ENCODE peak calls at places on chromosomes 7 and 10, in six cellular contexts. T is retinal pigment epithelial cell; B is Caki2; L is AML-193; M is effector CD4-positive, alpha-beta T cell; R is HTR-8/SVneo. I is an unnamed sample.

GRCh38 chr7:22885824-22886255 is 63.2 kb upstream of the TOMM7 start:
- DNase-seq in B (no peak), R (peak), T (no peak), L (peak), M (no peak), I (no peak)

GRCh38 chr7:44796034-44796503 is 412 bp upstream of the PPIA start:
- DNase-seq in T (no peak), R (peak), B (peak), M (no peak), L (peak), I (no peak)

GRCh38 chr10:29030855-29031254 is 258.0 kb upstream of the LYZL1 start:
- DNase-seq in B (no peak), M (no peak), T (no peak), L (no peak), R (no peak), I (no peak)

GRCh38 chr10:3780766-3781457 is 4.1 kb downstream of the KLF6 start:
- DNase-seq in B (no peak), M (no peak), R (no peak), T (no peak), L (no peak), I (no peak)

GRCh38 chr10:8225232-8225631 is 170.7 kb downstream of the GATA3 start:
- DNase-seq in M (no peak), L (no peak), T (no peak), R (no peak), B (no peak), I (no peak)

GRCh38 chr10:93071674-93072224 is 1.9 kb upstream of the CYP26A1 start:
- DNase-seq in M (no peak), R (no peak), B (no peak), L (no peak), T (no peak), I (no peak)

GRCh38 chr7:44624306-44624705 is 17.9 kb downstream of the OGDH start:
- DNase-seq in R (no peak), T (no peak), M (no peak), B (no peak), L (no peak), I (no peak)

GRCh38 chr7:139034855-139035587 is 821 bp downstream of the ZC3HAV1L start:
- DNase-seq in T (no peak), B (peak), R (peak), L (no peak), M (no peak), I (no peak)

GRCh38 chr10:43057231-43057711 is 19.6 kb upstream of the RET start:
- DNase-seq in M (no peak), L (no peak), B (no peak), R (no peak), T (no peak), I (no peak)

GRCh38 chr7:8251195-8251594 is 10.8 kb downstream of the ICA1 start:
- DNase-seq in M (no peak), L (no peak), R (no peak), T (no peak), B (no peak), I (no peak)

GRCh38 chr7:44104880-44105771 is 981 bp downstream of the AEBP1 start:
- DNase-seq in R (peak), M (no peak), B (peak), T (peak), L (no peak), I (peak)

GRCh38 chr10:95513941-95514392 is 47.2 kb downstream of the SORBS1 start:
- DNase-seq in R (peak), M (no peak), T (no peak), L (no peak), B (peak), I (peak)

GRCh38 chr7:25845341-25845923 is 306.6 kb upstream of the NFE2L3 start:
- DNase-seq in B (peak), M (no peak), L (no peak), R (no peak), T (no peak), I (no peak)

GRCh38 chr10:17453377-17454091 is 861 bp downstream of the ST8SIA6 start:
- DNase-seq in L (no peak), M (peak), R (peak), B (no peak), T (no peak), I (no peak)

GRCh38 chr10:9003122-9003521 is 948.6 kb downstream of the GATA3 start:
- DNase-seq in M (no peak), T (no peak), R (no peak), L (no peak), B (no peak), I (no peak)

GRCh38 chr10:22534849-22535604 is 179.4 kb downstream of the PIP4K2A start:
- DNase-seq in M (no peak), R (no peak), T (no peak), B (no peak), L (no peak), I (no peak)

GRCh38 chr7:152723364-152723763 is 36.2 kb upstream of the ACTR3B start:
- DNase-seq in B (no peak), M (no peak), R (no peak), L (no peak), T (no peak), I (no peak)

GRCh38 chr10:28661035-28661434 is 16.3 kb upstream of the BAMBI start:
- DNase-seq in R (no peak), L (no peak), M (no peak), T (no peak), B (peak), I (no peak)

GRCh38 chr10:5976689-5977470 is 463 bp downstream of the IL15RA start:
- DNase-seq in M (peak), B (peak), L (peak), T (no peak), R (peak), I (no peak)

GRCh38 chr7:11786186-11786585 is 45.8 kb downstream of the THSD7A start:
- DNase-seq in B (peak), R (no peak), M (no peak), L (no peak), T (peak), I (no peak)

GRCh38 chr7:25456467-25457171 is 228.3 kb upstream of the NPVF start:
- DNase-seq in T (no peak), R (no peak), B (no peak), M (no peak), L (no peak), I (no peak)

GRCh38 chr7:19754521-19755116 is 18.8 kb downstream of the TMEM196 start:
- DNase-seq in B (peak), R (no peak), L (peak), T (no peak), M (no peak), I (no peak)

GRCh38 chr10:113527181-113527580 is 25.7 kb upstream of the HABP2 start:
- DNase-seq in M (no peak), T (no peak), L (no peak), B (no peak), R (no peak), I (no peak)

GRCh38 chr7:20330797-20331230 is at the start of gene ITGB8:
- DNase-seq in B (no peak), R (peak), M (no peak), T (no peak), L (no peak), I (peak)

GRCh38 chr10:21172774-21173432 is 275.8 kb upstream of the NEBL start:
- DNase-seq in M (no peak), R (peak), L (no peak), T (no peak), B (peak), I (peak)

GRCh38 chr7:80153446-80153845 is 18.8 kb downstream of the GNAI1 start:
- DNase-seq in B (no peak), L (no peak), M (no peak), R (no peak), T (no peak), I (no peak)

GRCh38 chr10:124565565-124566221 is 104.1 kb downstream of the LHPP start:
- DNase-seq in T (no peak), M (no peak), R (no peak), L (no peak), B (no peak), I (no peak)

GRCh38 chr7:112665709-112666108 is 124.5 kb downstream of the TMEM168 start:
- DNase-seq in L (no peak), R (no peak), T (no peak), M (no peak), B (no peak), I (no peak)

GRCh38 chr10:24238527-24239247 is 29.7 kb downstream of the KIAA1217 start:
- DNase-seq in T (peak), M (no peak), B (no peak), R (no peak), L (no peak), I (no peak)

GRCh38 chr10:2081501-2081900 is 344.2 kb upstream of the ADARB2 start:
- DNase-seq in T (no peak), L (no peak), M (no peak), R (no peak), B (no peak), I (no peak)

GRCh38 chr10:71391701-71392100 is 5.0 kb upstream of the CDH23 start:
- DNase-seq in M (no peak), T (no peak), L (no peak), B (no peak), R (no peak), I (no peak)

I was measured in hippocampal formation.